ENCODE peak calls at places on chromosomes 7 and 10, in five cellular contexts. V is transverse colon, D is sigmoid colon, A is HepG2, X is K562. O is an unnamed sample. For H3K4me1, the result is how much of the 10 kb centered on the place peaks cover.

GRCh38 chr7:87993269-87993668 is 59.2 kb downstream of the ADAM22 start:
- DNase-seq in V (no peak), D (no peak), A (no peak), X (no peak), O (no peak)

GRCh38 chr7:66542049-66542448 is 86.6 kb upstream of the KCTD7 start:
- DNase-seq in V (no peak), D (no peak), A (no peak), X (no peak), O (no peak)

GRCh38 chr10:93261089-93261488 is 187.4 kb downstream of the CYP26A1 start:
- DNase-seq in V (no peak), D (no peak), A (no peak), X (no peak), O (no peak)

GRCh38 chr7:148699024-148699771 is 495 bp downstream of the CUL1 start:
- DNase-seq in V (peak), D (peak), A (peak), X (peak), O (peak)

GRCh38 chr7:157610671-157611295 is 274.0 kb downstream of the DNAJB6 start:
- DNase-seq in V (no peak), D (no peak), A (no peak), X (no peak), O (no peak)

GRCh38 chr7:70953388-70953787 is 178.6 kb upstream of the GALNT17 start:
- DNase-seq in V (no peak), D (no peak), A (no peak), X (no peak), O (no peak)

GRCh38 chr10:119658274-119658673 is 7.1 kb downstream of the BAG3 start:
- DNase-seq in V (peak), D (peak), A (peak), X (peak), O (peak)

GRCh38 chr10:2076528-2076927 is 339.2 kb upstream of the ADARB2 start:
- DNase-seq in V (no peak), D (no peak), A (no peak), X (no peak), O (no peak)

GRCh38 chr10:6514844-6515780 is 65.0 kb downstream of the PRKCQ start:
- DNase-seq in V (no peak), D (no peak), A (no peak), X (peak), O (no peak)

DNA sequence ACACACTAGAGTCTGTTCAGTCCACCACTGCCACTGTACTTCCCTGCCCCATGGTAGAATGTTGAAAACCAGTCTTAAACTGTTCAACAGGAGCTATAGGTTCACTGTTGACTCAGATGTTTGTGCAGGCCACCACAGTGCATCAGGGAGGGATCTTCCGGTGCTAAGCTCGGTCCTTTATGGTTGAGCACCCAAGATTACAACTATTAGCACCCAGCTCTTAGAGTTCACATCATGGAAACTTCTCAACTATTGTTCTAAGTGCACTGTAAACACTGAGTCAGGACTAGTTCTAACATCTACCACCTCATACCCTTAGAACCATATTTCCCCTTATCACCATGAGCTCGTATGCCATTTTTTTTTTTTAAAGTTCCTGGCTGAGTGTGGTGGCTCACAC is 97.1 kb upstream of the MXI1 start:
- DNase-seq in V (no peak), D (no peak), A (no peak), X (no peak), O (no peak)
- H3K4me1 ChIP-seq in V (under half), D (under half), A (under half), X (under half), O (under half)

GRCh38 chr10:24465124-24465874 is 256.4 kb downstream of the KIAA1217 start:
- DNase-seq in V (peak), D (no peak), A (no peak), X (no peak), O (peak)
- TF ChIP-seq EP300 in V (no peak), D (no peak), A (no peak), X (no peak), O (no peak)

GRCh38 chr7:108452707-108453106 is 3.5 kb downstream of the NRCAM start:
- DNase-seq in V (no peak), D (no peak), A (peak), X (peak), O (no peak)
- TF ChIP-seq CTCF in V (no peak), D (no peak), A (peak), X (peak), O (no peak)

GRCh38 chr10:24902400-24902728 is 50.0 kb downstream of the PRTFDC1 start:
- DNase-seq in V (no peak), D (no peak), A (no peak), X (no peak), O (no peak)
- H3K4me1 ChIP-seq in V (under half), D (under half), A (under half), X (half or more), O (under half)

DNA sequence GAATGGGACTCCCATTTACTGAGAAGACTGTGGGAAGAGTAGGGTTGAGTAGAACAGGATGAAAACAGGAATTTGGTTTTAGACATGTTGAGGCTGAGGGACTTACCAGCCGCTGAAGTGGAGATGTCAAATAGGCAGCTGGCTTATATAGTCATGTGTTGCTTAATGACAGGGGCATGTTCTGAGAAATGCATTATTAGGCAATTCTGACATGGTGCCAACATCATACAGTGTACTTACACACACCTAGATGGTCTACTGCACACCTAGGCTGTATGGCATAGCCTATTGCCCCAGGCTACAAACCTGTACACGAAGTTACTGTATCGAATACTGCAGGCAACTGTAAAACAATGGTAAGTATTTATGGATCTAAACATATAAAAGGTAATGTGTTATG is 17.5 kb downstream of the ARL3 start:
- DNase-seq in V (no peak), D (no peak), A (no peak), X (no peak), O (no peak)
- TF ChIP-seq EP300 in V (no peak), D (no peak), A (no peak), X (no peak), O (no peak)

GRCh38 chr7:44307301-44307900 is 18.0 kb downstream of the CAMK2B start:
- DNase-seq in V (no peak), D (no peak), A (peak), X (peak), O (peak)
- TF ChIP-seq CTCF in V (no peak), D (no peak), A (peak), X (peak), O (no peak)

GRCh38 chr7:151686016-151686766 is 166.5 kb upstream of the RHEB start:
- DNase-seq in V (no peak), D (peak), A (no peak), X (no peak), O (no peak)
- H3K4me1 ChIP-seq in V (under half), D (under half), A (under half), X (under half), O (under half)

DNA sequence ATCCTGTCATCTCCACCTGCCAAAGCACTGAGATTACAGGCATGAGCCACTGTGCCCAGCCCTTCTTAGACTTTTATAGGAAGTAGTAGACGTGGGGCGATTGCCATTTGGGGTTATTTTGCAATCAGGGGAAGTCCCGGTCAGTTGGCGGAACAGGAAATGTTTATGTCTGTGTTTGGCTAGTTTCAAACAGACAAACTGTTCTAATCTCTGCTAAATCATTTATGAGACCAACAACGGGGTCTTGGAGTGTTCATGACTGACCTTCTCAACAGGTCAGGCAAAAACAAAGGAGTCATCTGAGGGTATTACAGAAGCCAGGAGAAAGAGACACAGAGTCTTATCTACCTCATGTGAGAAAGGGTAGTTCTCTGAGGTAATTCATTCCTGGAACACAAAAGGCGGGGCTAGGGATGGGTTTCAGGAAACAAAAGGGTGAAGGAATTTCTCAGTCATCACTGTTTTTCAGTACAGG is 6.6 kb upstream of the TPK1 start:
- DNase-seq in V (peak), D (peak), A (no peak), X (peak), O (peak)
- TF ChIP-seq EP300 in V (peak), D (no peak), A (no peak), X (peak), O (no peak)

GRCh38 chr10:121368347-121369025 is 229.8 kb downstream of the FGFR2 start:
- DNase-seq in V (no peak), D (no peak), A (peak), X (no peak), O (no peak)
- TF ChIP-seq CTCF in V (no peak), D (no peak), A (peak), X (no peak), O (no peak)

DNA sequence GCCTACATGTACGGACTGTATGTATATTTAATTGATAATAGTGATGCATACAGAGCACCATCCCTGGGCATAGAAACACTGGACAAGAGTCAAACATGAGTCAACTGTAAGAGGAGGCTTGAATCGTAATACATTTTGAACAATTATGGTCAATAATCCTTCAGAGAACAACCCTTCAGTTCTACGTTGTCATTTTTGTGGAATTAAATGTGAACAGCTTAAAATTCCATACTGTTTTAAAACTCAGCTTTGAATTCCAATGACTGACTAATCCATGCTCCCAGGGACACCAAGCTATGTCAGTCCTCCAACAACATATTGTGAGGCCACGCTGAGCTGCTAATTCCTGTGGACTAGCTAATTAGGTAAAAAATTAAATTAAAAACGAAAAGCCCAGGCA is 41.5 kb upstream of the KMT2E start:
- DNase-seq in V (no peak), D (no peak), A (no peak), X (no peak), O (no peak)
- H3K4me1 ChIP-seq in V (half or more), D (under half), A (under half), X (under half), O (under half)

O was measured in stomach.